ENCODE peak calls at places on chromosomes 5 and 9, in ten cellular contexts. Y is hepatocyte, G is GM23338, P is HCT116, D is GM23248, Q is MM.1S, B is OCI-LY7, M is PC-3, N is PC-9, W is Karpas-422. C is an unnamed sample. For H3K9me2, the result is how much of the 10 kb centered on the place peaks cover.

GRCh38 chr9:133421615-133422542 is at the start of gene ADAMTS13:
- DNase-seq in M (no peak), B (peak), Y (no peak), G (peak), P (no peak), D (peak), N (no peak), Q (no peak), W (peak), C (no peak)

GRCh38 chr9:117149996-117150395 is 264.9 kb downstream of the ASTN2 start:
- DNase-seq in G (no peak), P (no peak), Q (no peak), B (no peak), Y (no peak), M (no peak), N (no peak), W (no peak), D (no peak), C (no peak)

GRCh38 chr5:56873056-56873455 is 36.3 kb upstream of the SETD9 start:
- DNase-seq in G (no peak), P (no peak), M (no peak), W (no peak), D (no peak), B (no peak), N (no peak), Y (no peak), Q (no peak), C (no peak)

GRCh38 chr5:39656600-39656999 is 231.8 kb upstream of the DAB2 start:
- DNase-seq in D (no peak), P (no peak), N (no peak), W (no peak), M (peak), G (no peak), Q (no peak), B (no peak), Y (no peak), C (no peak)

GRCh38 chr5:175696139-175696854 is 38.4 kb downstream of the HRH2 start:
- DNase-seq in Q (no peak), G (peak), B (peak), D (peak), M (peak), P (peak), N (no peak), W (peak), Y (peak), C (peak)

GRCh38 chr5:69099302-69099701 is 5.5 kb downstream of the SLC30A5 start:
- DNase-seq in W (no peak), P (no peak), M (no peak), N (no peak), Q (no peak), D (no peak), G (no peak), Y (no peak), B (no peak), C (no peak)

GRCh38 chr5:56615750-56616149 is 199.6 kb upstream of the MAP3K1 start:
- DNase-seq in W (no peak), N (no peak), G (no peak), M (no peak), P (no peak), Y (no peak), D (no peak), B (no peak), Q (no peak), C (no peak)

GRCh38 chr9:77649109-77649812 is 1.1 kb upstream of the GNA14 start:
- DNase-seq in P (peak), W (peak), G (peak), B (no peak), M (peak), D (peak), N (no peak), Q (no peak), Y (no peak), C (peak)

GRCh38 chr9:134606951-134607733 is 34.5 kb upstream of the COL5A1 start:
- DNase-seq in B (peak), Y (no peak), M (no peak), Q (no peak), G (peak), D (peak), P (peak), N (no peak), W (peak), C (peak)

GRCh38 chr5:477871-478270 is 34.9 kb downstream of the EXOC3 start:
- DNase-seq in N (no peak), Q (no peak), G (no peak), W (no peak), M (no peak), P (no peak), D (no peak), Y (no peak), B (no peak), C (no peak)

GRCh38 chr5:55714339-55714738 is 2.2 kb upstream of the SLC38A9 start:
- DNase-seq in G (peak), Q (no peak), P (peak), M (no peak), B (no peak), Y (no peak), D (no peak), W (no peak), N (no peak), C (no peak)

GRCh38 chr5:157516626-157517325 is 56.8 kb downstream of the NIPAL4 start:
- DNase-seq in B (no peak), W (no peak), Y (peak), M (peak), G (no peak), N (peak), Q (no peak), D (peak), P (no peak), C (no peak)

GRCh38 chr5:116437351-116437705 is 137.3 kb downstream of the SEMA6A start:
- DNase-seq in M (no peak), W (no peak), D (no peak), B (no peak), G (no peak), Q (no peak), P (no peak), N (no peak), Y (no peak), C (no peak)

GRCh38 chr9:72931437-72931836 is 21.4 kb downstream of the ALDH1A1 start:
- DNase-seq in N (no peak), Y (no peak), Q (no peak), P (no peak), G (no peak), B (no peak), M (no peak), D (no peak), W (no peak), C (no peak)

GRCh38 chr5:53303105-53303504 is 177.3 kb upstream of the FST start:
- DNase-seq in N (peak), B (no peak), G (no peak), Q (no peak), Y (no peak), M (peak), D (peak), P (no peak), W (no peak), C (no peak)

GRCh38 chr5:8730194-8730593 is 815.7 kb downstream of the SEMA5A start:
- DNase-seq in Q (no peak), Y (no peak), B (no peak), G (no peak), M (peak), W (no peak), P (no peak), N (no peak), D (peak), C (no peak)

GRCh38 chr5:43432486-43433365 is 20.5 kb upstream of the CCL28 start:
- DNase-seq in Q (no peak), Y (peak), M (peak), D (peak), P (peak), N (peak), B (no peak), W (no peak), G (no peak), C (no peak)

GRCh38 chr9:123090198-123090896 is 56.9 kb downstream of the GPR21 start:
- DNase-seq in B (peak), N (no peak), W (no peak), Q (no peak), P (no peak), G (no peak), Y (no peak), D (no peak), M (no peak), C (no peak)

GRCh38 chr9:133086894-133087293 is 25.1 kb downstream of the CEL start:
- DNase-seq in D (no peak), N (no peak), W (no peak), B (no peak), Y (no peak), Q (no peak), M (no peak), P (no peak), G (no peak), C (no peak)

GRCh38 chr9:21415492-21416267 is 6.8 kb downstream of the IFNA8 start:
- DNase-seq in B (no peak), M (peak), Y (no peak), D (peak), W (no peak), G (no peak), Q (no peak), N (no peak), P (no peak), C (no peak)

GRCh38 chr9:110579763-110580255 is 268 bp upstream of the SVEP1 start:
- DNase-seq in P (no peak), Y (peak), N (no peak), M (no peak), B (no peak), Q (no peak), D (peak), G (peak), W (no peak), C (peak)

GRCh38 chr5:150180241-150181027 is 9.4 kb upstream of the SLC6A7 start:
- DNase-seq in Y (no peak), Q (no peak), W (no peak), B (no peak), N (no peak), M (no peak), G (no peak), D (peak), P (no peak), C (no peak)

GRCh38 chr9:91197232-91198181 is 164.2 kb downstream of the AUH start:
- DNase-seq in W (no peak), G (peak), B (no peak), Y (peak), N (peak), P (peak), Q (no peak), M (peak), D (peak), C (no peak)

GRCh38 chr5:3124410-3124809 is 372.9 kb upstream of the IRX2 start:
- DNase-seq in W (no peak), B (no peak), Q (no peak), Y (no peak), P (no peak), G (no peak), D (no peak), N (no peak), M (no peak), C (no peak)

GRCh38 chr9:111178361-111179043 is 140.2 kb upstream of the LPAR1 start:
- DNase-seq in N (no peak), P (no peak), Q (no peak), W (no peak), G (no peak), D (peak), B (no peak), Y (no peak), M (no peak), C (no peak)

GRCh38 chr9:87422999-87423398 is 74.7 kb upstream of the DAPK1 start:
- DNase-seq in G (no peak), B (no peak), Y (no peak), P (no peak), N (no peak), W (no peak), D (no peak), Q (no peak), M (no peak), C (no peak)

GRCh38 chr9:79766091-79766490 is 194.3 kb downstream of the TLE4 start:
- DNase-seq in W (no peak), G (no peak), B (no peak), Y (no peak), Q (no peak), D (no peak), M (peak), P (no peak), N (no peak), C (no peak)

GRCh38 chr5:153618857-153619256 is 128.4 kb downstream of the GRIA1 start:
- DNase-seq in M (no peak), P (no peak), Y (no peak), W (no peak), B (no peak), Q (no peak), G (no peak), D (peak), N (no peak), C (no peak)

DNA sequence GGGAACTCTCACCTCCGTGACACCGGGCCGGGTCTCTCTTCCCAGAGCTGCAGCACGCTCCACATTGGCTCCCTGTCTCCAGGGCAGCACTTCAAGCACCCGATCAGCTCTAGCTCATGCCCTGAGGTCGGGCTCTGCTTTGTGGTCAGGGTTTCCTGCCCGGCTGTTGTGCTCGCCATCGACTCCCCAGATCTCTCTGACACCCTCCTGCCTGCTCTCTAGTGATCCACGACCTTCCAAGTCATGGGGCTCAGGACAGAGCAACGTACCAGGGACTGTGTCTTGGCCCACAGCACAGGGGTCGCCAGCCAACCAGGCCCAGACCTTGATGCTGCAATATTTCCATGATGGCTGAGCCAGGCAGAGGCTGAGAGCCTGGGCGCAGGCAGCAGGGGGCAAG is 45.1 kb downstream of the PRRT1B start:
- DNase-seq in Q (no peak), D (no peak), G (no peak), W (no peak), M (no peak), N (no peak), Y (no peak), B (no peak), P (no peak), C (no peak)
- H3K9me2 ChIP-seq in Q (under half), D (under half), G (under half), W (under half), M (under half), N (under half), Y (under half), B (under half), P (under half), C (under half)

GRCh38 chr5:130282044-130282443 is 377.8 kb downstream of the CHSY3 start:
- DNase-seq in N (no peak), B (no peak), G (no peak), D (peak), P (no peak), Q (no peak), Y (no peak), W (no peak), M (peak), C (no peak)
- H3K9me2 ChIP-seq in N (under half), B (under half), G (under half), D (under half), P (under half), Q (under half), Y (under half), W (under half), M (under half), C (under half)

DNA sequence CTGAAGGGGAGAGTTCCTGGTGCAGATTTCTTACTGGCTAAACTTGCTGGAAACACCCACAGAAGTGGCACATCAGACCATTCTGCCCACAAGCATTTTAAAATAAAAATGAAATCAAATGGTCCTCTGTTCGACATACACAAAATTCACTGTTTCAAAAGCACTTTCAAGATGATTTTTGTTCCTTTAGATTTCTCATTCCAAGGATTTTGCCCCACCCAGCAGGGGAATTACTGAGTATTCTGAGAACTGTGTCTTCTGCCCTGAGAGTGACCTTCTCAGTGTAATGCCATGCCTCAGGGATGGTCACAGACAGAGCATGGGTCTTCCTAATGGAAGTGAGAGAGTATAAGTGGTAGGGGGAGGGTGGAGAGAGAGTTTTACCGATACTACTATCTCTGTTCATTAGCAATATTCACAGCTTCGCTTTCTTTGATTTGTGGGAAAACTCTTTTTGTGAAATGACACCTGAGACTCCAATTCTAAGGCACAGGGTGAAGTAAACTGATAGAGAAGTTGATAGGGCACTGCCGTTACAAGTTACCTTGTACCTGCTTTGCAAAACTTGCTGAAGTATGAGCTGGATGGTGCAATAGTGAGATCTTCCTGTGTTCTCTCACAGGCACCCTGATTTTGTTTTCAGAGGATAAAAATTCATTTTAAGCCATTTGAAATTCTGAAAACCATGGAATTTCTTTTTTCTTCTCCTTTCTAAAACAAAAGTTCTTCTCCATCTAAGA is 95.8 kb upstream of the CD180 start:
- DNase-seq in P (no peak), D (no peak), W (peak), Y (no peak), B (no peak), M (no peak), Q (no peak), G (no peak), N (no peak), C (no peak)
- H3K9me2 ChIP-seq in P (under half), D (under half), W (under half), Y (under half), B (under half), M (under half), Q (under half), G (under half), N (under half), C (under half)

DNA sequence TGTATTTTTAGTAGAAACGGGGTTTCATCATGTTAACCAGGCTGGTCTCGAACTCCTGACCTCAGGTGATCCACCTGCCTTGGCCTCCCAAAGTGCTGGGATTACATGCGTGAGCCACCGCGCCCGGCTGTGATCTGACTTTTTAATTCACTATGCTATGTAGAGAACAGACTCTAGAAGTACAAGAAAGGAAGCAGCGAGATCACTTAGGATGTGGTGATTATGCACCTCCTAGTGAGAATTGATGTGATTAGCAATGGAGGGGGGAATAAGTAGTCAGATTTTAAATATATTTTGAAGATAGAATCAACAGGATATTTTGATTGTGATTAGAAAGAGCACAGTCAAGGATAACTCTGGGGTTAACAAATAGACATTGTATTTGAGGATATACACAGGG is 36.3 kb downstream of the GAPVD1 start:
- DNase-seq in B (no peak), M (no peak), P (no peak), N (no peak), G (no peak), Y (no peak), Q (no peak), D (no peak), W (no peak), C (no peak)
- H3K9me2 ChIP-seq in B (under half), M (under half), P (under half), N (under half), G (under half), Y (under half), Q (under half), D (under half), W (under half), C (under half)

C was measured in SK-N-SH.